ENCODE peak calls at places on chromosome 12, in five cellular contexts. N, D, J, R and B are unnamed samples.

GRCh38 chr12:96371138-96371786 is 29.0 kb downstream of the CDK17 start:
- DNase-seq in J (no peak), D (no peak), N (no peak), R (no peak), B (no peak)

GRCh38 chr12:52829986-52830385 is 4.1 kb downstream of the KRT79 start:
- DNase-seq in J (no peak), N (no peak), R (no peak), D (no peak), B (no peak)

GRCh38 chr12:71075743-71076142 is 82.1 kb downstream of the TSPAN8 start:
- DNase-seq in R (no peak), N (no peak), D (no peak), J (no peak), B (no peak)

GRCh38 chr12:78392918-78393317 is 471.7 kb upstream of the SYT1 start:
- DNase-seq in R (no peak), J (no peak), N (no peak), D (no peak), B (no peak)

GRCh38 chr12:128534906-128535305 is 267.9 kb downstream of the TMEM132C start:
- DNase-seq in N (no peak), J (no peak), R (no peak), D (no peak), B (no peak)

GRCh38 chr12:91687052-91688017 is 458.3 kb downstream of the BTG1 start:
- DNase-seq in R (no peak), D (peak; percentile 23), N (no peak), J (no peak), B (no peak)

GRCh38 chr12:102067574-102068258 is 5.9 kb upstream of the WASHC3 start:
- DNase-seq in N (no peak), D (no peak), J (no peak), R (no peak), B (no peak)

GRCh38 chr12:132559652-132560420 is 50.5 kb downstream of the LRCOL1 start:
- DNase-seq in J (no peak), N (no peak), D (peak; percentile 18), R (peak; percentile 66), B (no peak)

GRCh38 chr12:131530427-131530826 is 180.5 kb upstream of the SFSWAP start:
- DNase-seq in J (no peak), R (no peak), N (no peak), D (no peak), B (no peak)

GRCh38 chr12:12735301-12735700 is 18.1 kb downstream of the CDKN1B start:
- DNase-seq in D (no peak), J (no peak), R (no peak), N (no peak), B (no peak)

GRCh38 chr12:46366771-46367170 is 5.8 kb downstream of the SLC38A2 start:
- DNase-seq in D (no peak), J (no peak), N (no peak), R (no peak), B (no peak)

GRCh38 chr12:106517314-106517713 is 65.5 kb upstream of the RFX4 start:
- DNase-seq in D (no peak), R (no peak), N (no peak), J (no peak), B (no peak)

GRCh38 chr12:130288201-130288600 is 49.5 kb upstream of the PIWIL1 start:
- DNase-seq in N (no peak), J (no peak), R (no peak), D (no peak), B (no peak)

GRCh38 chr12:92899388-92900001 is 29.6 kb downstream of the EEA1 start:
- DNase-seq in J (no peak), D (peak; percentile 88), N (peak; percentile 91), R (peak; percentile 72), B (no peak)

GRCh38 chr12:65602579-65603295 is 221.5 kb upstream of the HMGA2 start:
- DNase-seq in J (no peak), R (peak; percentile 72), D (peak; percentile 94), N (peak; percentile 84), B (no peak)

GRCh38 chr12:89980236-89980635 is 271.6 kb upstream of the ATP2B1 start:
- DNase-seq in J (no peak), R (no peak), N (no peak), D (no peak), B (no peak)